ENCODE peak calls at places on chromosomes 12 and 14, in five cellular contexts. One of them, this sample, is unnamed.

GRCh38 chr14:31307198-31307597 is 99.6 kb upstream of the HECTD1 start:
- DNase-seq in A549: no peak
- DNase-seq in uterus: no peak
- DNase-seq in ovary: no peak
- DNase-seq in heart left ventricle: no peak
- DNase-seq in this sample: no peak

GRCh38 chr12:80627773-80628172 is 79.7 kb upstream of the MYF6 start:
- DNase-seq in heart left ventricle: no peak
- DNase-seq in ovary: no peak
- DNase-seq in uterus: no peak
- DNase-seq in A549: no peak
- DNase-seq in this sample: no peak

GRCh38 chr12:93223440-93224426 is 154.0 kb upstream of the NUDT4 start:
- DNase-seq in heart left ventricle: no peak
- DNase-seq in A549: no peak
- DNase-seq in uterus: no peak
- DNase-seq in ovary: no peak
- DNase-seq in this sample: no peak

GRCh38 chr12:54164402-54165145 is 24.2 kb downstream of the SMUG1 start:
- DNase-seq in ovary: no peak
- DNase-seq in A549: no peak
- DNase-seq in uterus: no peak
- DNase-seq in heart left ventricle: no peak
- DNase-seq in this sample: no peak

GRCh38 chr12:46722737-46723136 is 103.1 kb downstream of the SLC38A4 start:
- DNase-seq in A549: no peak
- DNase-seq in ovary: no peak
- DNase-seq in heart left ventricle: no peak
- DNase-seq in uterus: no peak
- DNase-seq in this sample: no peak

GRCh38 chr12:117204146-117204545 is 13.9 kb upstream of the FBXO21 start:
- DNase-seq in A549: no peak
- DNase-seq in heart left ventricle: no peak
- DNase-seq in ovary: no peak
- DNase-seq in uterus: no peak
- DNase-seq in this sample: no peak

GRCh38 chr14:69956970-69957369 is 77.8 kb downstream of the SMOC1 start:
- DNase-seq in A549: no peak
- DNase-seq in heart left ventricle: no peak
- DNase-seq in ovary: no peak
- DNase-seq in uterus: no peak
- DNase-seq in this sample: no peak

GRCh38 chr12:26239508-26240328 is 44.3 kb downstream of the SSPN start:
- DNase-seq in uterus: peak; percentile 61
- DNase-seq in A549: no peak
- DNase-seq in ovary: peak; percentile 84
- DNase-seq in heart left ventricle: peak; percentile 61
- DNase-seq in this sample: no peak

GRCh38 chr12:19461986-19462385 is 22.7 kb downstream of the AEBP2 start:
- DNase-seq in heart left ventricle: no peak
- DNase-seq in ovary: no peak
- DNase-seq in A549: no peak
- DNase-seq in uterus: no peak
- DNase-seq in this sample: no peak

GRCh38 chr12:116018282-116018681 is 259.2 kb downstream of the MED13L start:
- DNase-seq in heart left ventricle: no peak
- DNase-seq in uterus: no peak
- DNase-seq in A549: no peak
- DNase-seq in ovary: no peak
- DNase-seq in this sample: no peak

GRCh38 chr14:20468773-20469241 is 399 bp upstream of the PNP start:
- DNase-seq in A549: peak; percentile 37
- DNase-seq in ovary: no peak
- DNase-seq in uterus: no peak
- DNase-seq in heart left ventricle: no peak
- DNase-seq in this sample: no peak
- H3K4me3 ChIP-seq in A549: peak overlapping the region; percentile 72
- H3K4me3 ChIP-seq in ovary: peak overlapping the region; percentile 74
- H3K4me3 ChIP-seq in uterus: peak overlapping the region; percentile 65
- H3K4me3 ChIP-seq in heart left ventricle: peak overlapping the region; percentile 68
- H3K4me3 ChIP-seq in this sample: no peak overlapping the region

GRCh38 chr14:93115069-93115919 is 431 bp downstream of the ITPK1 start:
- DNase-seq in uterus: peak; percentile 89
- DNase-seq in ovary: peak; percentile 83
- DNase-seq in heart left ventricle: peak; percentile 91
- DNase-seq in A549: peak; percentile 70
- DNase-seq in this sample: peak; percentile 93
- TF ChIP-seq POLR2A in uterus: peak; percentile 28
- TF ChIP-seq POLR2A in ovary: no peak
- TF ChIP-seq POLR2A in heart left ventricle: no peak
- TF ChIP-seq POLR2A in A549: peak; percentile 40
- TF ChIP-seq POLR2A in this sample: peak; percentile 78

DNA sequence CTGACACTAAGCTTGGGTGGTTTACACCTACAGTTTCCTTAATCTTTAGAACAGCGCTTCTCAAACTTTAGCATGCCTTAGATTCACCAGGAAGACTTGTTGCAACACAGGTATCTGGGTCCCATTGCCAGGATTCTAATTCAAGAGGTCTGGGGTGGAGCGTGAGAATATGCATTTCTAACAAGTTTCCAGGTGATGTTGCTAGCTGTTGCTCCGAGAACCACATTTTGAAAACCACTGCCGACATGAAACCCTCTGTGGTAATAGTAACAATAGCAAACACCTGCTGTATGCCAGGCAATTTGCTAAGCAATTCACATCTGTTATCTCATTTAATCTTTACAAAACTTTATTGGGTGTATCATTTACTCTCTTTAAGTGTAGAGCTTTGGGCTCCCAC is 58.6 kb downstream of the TRHDE start:
- DNase-seq in heart left ventricle: no peak
- DNase-seq in ovary: no peak
- DNase-seq in uterus: no peak
- DNase-seq in A549: no peak
- DNase-seq in this sample: no peak
- H3K4me3 ChIP-seq in heart left ventricle: no peak overlapping the region
- H3K4me3 ChIP-seq in ovary: no peak overlapping the region
- H3K4me3 ChIP-seq in uterus: no peak overlapping the region
- H3K4me3 ChIP-seq in A549: no peak overlapping the region
- H3K4me3 ChIP-seq in this sample: no peak overlapping the region

DNA sequence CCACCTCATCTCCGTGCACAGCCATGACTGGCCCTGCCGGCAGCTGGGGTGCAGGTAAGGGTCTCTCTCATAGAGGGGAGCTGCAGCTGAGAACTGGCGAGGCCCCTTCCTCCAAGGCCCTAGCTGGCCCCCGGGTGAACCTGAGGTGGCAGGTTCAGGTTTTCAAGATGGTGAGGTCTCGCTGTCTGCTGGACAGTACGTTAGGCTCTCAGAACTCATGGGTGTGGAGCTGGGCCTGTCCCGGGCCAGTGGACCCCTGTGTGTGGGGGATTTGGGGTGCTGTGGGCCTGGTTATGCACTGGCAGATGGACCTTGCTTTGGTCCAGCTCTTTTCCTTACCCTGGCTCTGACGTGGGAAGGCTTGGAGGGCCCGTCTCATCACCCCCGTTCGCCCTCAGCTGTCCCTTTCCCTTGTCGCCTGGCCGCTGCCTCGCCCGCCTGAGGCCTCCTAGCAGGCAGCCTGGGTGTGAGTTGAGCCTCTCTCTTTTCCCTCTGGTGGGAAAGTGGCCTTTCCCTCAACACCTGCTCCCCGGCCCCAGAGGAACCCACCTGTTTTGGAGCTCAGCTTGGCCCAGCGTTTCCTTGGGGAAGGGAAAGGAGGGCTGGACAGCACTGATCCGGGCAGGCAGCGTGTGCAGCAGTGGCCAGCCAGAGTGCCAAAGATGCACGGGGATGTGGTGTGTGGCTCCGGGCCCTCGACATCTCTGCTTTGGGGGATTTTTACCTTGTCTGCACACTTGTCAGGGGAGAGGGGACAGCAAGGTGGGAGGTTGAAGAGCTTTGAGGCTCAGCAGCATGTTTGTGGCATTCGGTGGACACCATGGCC is 28.3 kb downstream of the IL31 start:
- DNase-seq in heart left ventricle: no peak
- DNase-seq in A549: no peak
- DNase-seq in uterus: no peak
- DNase-seq in ovary: no peak
- DNase-seq in this sample: no peak
- TF ChIP-seq POLR2A in heart left ventricle: no peak
- TF ChIP-seq POLR2A in A549: no peak
- TF ChIP-seq POLR2A in uterus: no peak
- TF ChIP-seq POLR2A in ovary: no peak
- TF ChIP-seq POLR2A in this sample: no peak

GRCh38 chr14:45089813-45090212 is 5.9 kb downstream of the PRPF39 start:
- DNase-seq in heart left ventricle: no peak
- DNase-seq in uterus: no peak
- DNase-seq in ovary: no peak
- DNase-seq in A549: no peak
- DNase-seq in this sample: no peak

GRCh38 chr14:45085004-45085403 is 1.1 kb downstream of the PRPF39 start:
- DNase-seq in heart left ventricle: no peak
- DNase-seq in A549: no peak
- DNase-seq in ovary: no peak
- DNase-seq in uterus: no peak
- DNase-seq in this sample: no peak

GRCh38 chr14:45083622-45083978 is 316 bp upstream of the PRPF39 start:
- DNase-seq in A549: no peak
- DNase-seq in uterus: no peak
- DNase-seq in ovary: no peak
- DNase-seq in heart left ventricle: no peak
- DNase-seq in this sample: no peak

GRCh38 chr14:45082420-45082819 is 1.5 kb upstream of the PRPF39 start:
- DNase-seq in A549: no peak
- DNase-seq in heart left ventricle: no peak
- DNase-seq in ovary: no peak
- DNase-seq in uterus: no peak
- DNase-seq in this sample: no peak

GRCh38 chr14:45083979-45084722 is at the start of gene PRPF39:
- DNase-seq in A549: peak; percentile 91
- DNase-seq in ovary: peak; percentile 92
- DNase-seq in heart left ventricle: peak; percentile 95
- DNase-seq in uterus: peak; percentile 94
- DNase-seq in this sample: peak; percentile 96
- H3K4me3 ChIP-seq in A549: peak within 1 kb of the TSS; percentile 60
- H3K4me3 ChIP-seq in ovary: peak within 1 kb of the TSS; percentile 72
- H3K4me3 ChIP-seq in heart left ventricle: peak within 1 kb of the TSS; percentile 59
- H3K4me3 ChIP-seq in uterus: peak within 1 kb of the TSS; percentile 66
- H3K4me3 ChIP-seq in this sample: peak within 1 kb of the TSS; percentile 60

GRCh38 chr12:120199025-120199424 is 1.9 kb downstream of the RPLP0 start:
- DNase-seq in ovary: no peak
- DNase-seq in heart left ventricle: no peak
- DNase-seq in uterus: no peak
- DNase-seq in A549: no peak
- DNase-seq in this sample: no peak
- TF ChIP-seq POLR2A in ovary: no peak
- TF ChIP-seq POLR2A in heart left ventricle: no peak
- TF ChIP-seq POLR2A in uterus: no peak
- TF ChIP-seq POLR2A in A549: no peak
- TF ChIP-seq POLR2A in this sample: no peak

GRCh38 chr14:79281244-79282199 is 929.8 kb downstream of the DIO2 start:
- DNase-seq in uterus: no peak
- DNase-seq in heart left ventricle: no peak
- DNase-seq in ovary: no peak
- DNase-seq in A549: no peak
- DNase-seq in this sample: no peak
- H3K4me3 ChIP-seq in uterus: peak overlapping the region; percentile 3
- H3K4me3 ChIP-seq in heart left ventricle: peak overlapping the region; percentile 10
- H3K4me3 ChIP-seq in ovary: no peak overlapping the region
- H3K4me3 ChIP-seq in A549: no peak overlapping the region
- H3K4me3 ChIP-seq in this sample: peak overlapping the region; percentile 42

GRCh38 chr14:61322011-61322798 is 826 bp downstream of the PRKCH start:
- DNase-seq in ovary: no peak
- DNase-seq in A549: peak; percentile 6
- DNase-seq in uterus: no peak
- DNase-seq in heart left ventricle: peak; percentile 67
- DNase-seq in this sample: peak; percentile 66
- TF ChIP-seq POLR2A in ovary: no peak
- TF ChIP-seq POLR2A in A549: no peak
- TF ChIP-seq POLR2A in uterus: no peak
- TF ChIP-seq POLR2A in heart left ventricle: no peak
- TF ChIP-seq POLR2A in this sample: no peak

GRCh38 chr14:91415794-91416743 is 1.6 kb downstream of the CCDC88C start:
- DNase-seq in A549: no peak
- DNase-seq in uterus: no peak
- DNase-seq in ovary: no peak
- DNase-seq in heart left ventricle: no peak
- DNase-seq in this sample: peak; percentile 67
- H3K4me3 ChIP-seq in A549: no peak overlapping the region
- H3K4me3 ChIP-seq in uterus: peak overlapping the region; percentile 38
- H3K4me3 ChIP-seq in ovary: peak overlapping the region; percentile 44
- H3K4me3 ChIP-seq in heart left ventricle: peak overlapping the region; percentile 66
- H3K4me3 ChIP-seq in this sample: peak overlapping the region; percentile 85

This sample was measured in transverse colon.